ENCODE peak calls at places on chromosomes 2 and 18, in four cellular contexts. O is neuronal stem cell, E is PC-3, T is HCT116. M is an unnamed sample. For H3K9me3, the result is how much of the 10 kb centered on the place peaks cover.

GRCh38 chr18:902179-902718 is 2.4 kb upstream of the ADCYAP1 start:
- DNase-seq in E (peak), T (peak), O (no peak), M (no peak)

GRCh38 chr2:68284896-68285295 is 32.6 kb upstream of the PPP3R1 start:
- DNase-seq in O (no peak), T (no peak), E (no peak), M (no peak)

GRCh38 chr18:27298215-27298804 is 113.2 kb upstream of the CHST9 start:
- DNase-seq in E (peak), T (no peak), O (peak), M (no peak)

GRCh38 chr2:1675633-1676032 is 68.7 kb downstream of the PXDN start:
- DNase-seq in T (peak), O (no peak), E (peak), M (peak)

GRCh38 chr2:226002438-226002837 is 602.9 kb downstream of the NYAP2 start:
- DNase-seq in O (no peak), T (peak), E (peak), M (peak)

GRCh38 chr2:239369631-239370161 is 31.1 kb downstream of the HDAC4 start:
- DNase-seq in O (no peak), E (no peak), T (no peak), M (no peak)

GRCh38 chr2:101873543-101873942 is 118.2 kb upstream of the IL1R2 start:
- DNase-seq in O (no peak), T (no peak), E (peak), M (no peak)

GRCh38 chr18:39958876-39959275 is 1996.2 kb upstream of the PIK3C3 start:
- DNase-seq in E (no peak), T (no peak), O (no peak), M (no peak)

GRCh38 chr2:633371-633770 is 43.8 kb downstream of the TMEM18 start:
- DNase-seq in O (no peak), T (no peak), E (no peak), M (no peak)

GRCh38 chr2:105184420-105184819 is 57.1 kb upstream of the GPR45 start:
- DNase-seq in O (no peak), T (no peak), E (no peak), M (no peak)

GRCh38 chr2:10894264-10894935 is 17.3 kb upstream of the KCNF1 start:
- DNase-seq in O (no peak), T (no peak), E (no peak), M (no peak)

GRCh38 chr18:79400091-79400590 is 4.4 kb downstream of the NFATC1 start:
- DNase-seq in E (peak), T (no peak), O (no peak), M (no peak)

GRCh38 chr2:166516712-166517303 is 22.8 kb upstream of the SCN7A start:
- DNase-seq in O (peak), E (peak), T (no peak), M (peak)

GRCh38 chr18:58542426-58543159 is 86.3 kb downstream of the ALPK2 start:
- DNase-seq in O (no peak), E (no peak), T (no peak), M (no peak)

GRCh38 chr2:10654069-10654468 is 35.7 kb downstream of the NOL10 start:
- DNase-seq in O (no peak), E (peak), T (peak), M (no peak)

DNA sequence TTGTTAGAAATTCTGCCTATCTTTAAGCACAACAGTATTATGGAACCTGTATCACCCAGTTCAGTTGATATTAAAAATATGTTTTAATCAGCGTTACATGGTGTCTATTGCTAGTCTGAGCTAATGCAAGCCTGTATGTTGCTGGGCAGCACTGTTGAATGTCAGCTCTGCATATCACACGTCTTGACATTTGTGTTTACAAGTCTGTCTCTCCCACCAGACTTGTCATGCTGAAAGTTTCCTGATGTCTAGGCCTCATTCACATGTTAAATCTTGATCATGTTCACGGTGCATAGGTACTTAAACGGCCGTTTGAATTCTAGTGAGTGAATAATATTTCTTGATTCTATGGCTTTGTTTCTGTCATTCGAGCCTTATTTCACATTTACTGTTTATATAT is 385.0 kb downstream of the SOCS6 start:
- DNase-seq in O (no peak), E (no peak), T (no peak), M (no peak)
- H3K9me3 ChIP-seq in O (under half), E (under half), T (under half), M (under half)

GRCh38 chr2:15813481-15814266 is 126.7 kb upstream of the MYCN start:
- DNase-seq in O (no peak), T (no peak), E (no peak), M (no peak)
- H3K9me3 ChIP-seq in O (under half), T (under half), E (under half), M (under half)

GRCh38 chr18:14914771-14915170 is 166.8 kb downstream of the ANKRD30B start:
- DNase-seq in T (no peak), O (no peak), E (peak), M (no peak)
- H3K9me3 ChIP-seq in T (under half), O (under half), E (under half), M (under half)

GRCh38 chr18:8412117-8412516 is 197.1 kb upstream of the RAB12 start:
- DNase-seq in T (no peak), O (no peak), E (no peak), M (no peak)
- H3K9me3 ChIP-seq in T (under half), O (under half), E (under half), M (under half)

GRCh38 chr18:35277633-35278032 is 12.4 kb downstream of the ZSCAN30 start:
- DNase-seq in T (no peak), E (no peak), O (no peak), M (no peak)
- H3K9me3 ChIP-seq in T (under half), E (under half), O (under half), M (under half)

DNA sequence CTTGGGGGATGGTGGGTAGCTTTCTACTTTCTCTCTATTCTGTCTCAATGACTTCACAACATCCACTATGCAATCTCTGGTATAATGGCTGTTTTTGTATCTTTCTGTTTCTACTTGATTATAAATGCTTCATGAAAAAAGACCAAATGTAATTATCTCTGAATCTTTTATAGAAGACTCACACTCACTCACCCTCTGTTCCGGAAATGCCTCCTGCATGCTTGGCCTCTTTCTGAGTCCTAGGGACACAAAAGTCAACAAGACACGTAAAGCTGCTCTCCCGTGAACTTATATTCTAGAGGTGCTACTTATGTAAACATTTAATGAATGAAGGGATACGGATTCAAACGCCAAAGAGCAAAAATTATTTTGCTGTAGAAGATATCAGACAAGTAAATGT is 502.2 kb upstream of the SOX11 start:
- DNase-seq in E (peak), T (no peak), O (no peak), M (no peak)
- H3K9me3 ChIP-seq in E (under half), T (under half), O (under half), M (under half)